ENCODE peak calls at places on chromosomes 2 and 18, in seven cellular contexts. L is RWPE2; K is germinal center; G is GM23248; A is stimulated activated CD4-positive, alpha-beta T cell treated with anti-CD3 and anti-CD28 coated beads, Interleukin-1b, Interleukin-23, amount 100 ng/mL, for 24 hours; V is breast epithelium; D is BJ. X is an unnamed sample.

GRCh38 chr2:39728941-39729351 is 50.1 kb downstream of the THUMPD2 start:
- DNase-seq in L (no peak), K (peak; percentile 50), G (peak; percentile 73), A (no peak), V (no peak), D (no peak), X (no peak)

GRCh38 chr2:181123798-181124217 is 143.4 kb downstream of the UBE2E3 start:
- DNase-seq in L (no peak), K (no peak), G (no peak), A (no peak), V (no peak), D (no peak), X (no peak)

GRCh38 chr18:23059541-23060465 is 75.5 kb upstream of the CABLES1 start:
- DNase-seq in L (no peak), K (no peak), G (peak; percentile 35), A (no peak), V (no peak), D (no peak), X (no peak)

GRCh38 chr18:27185897-27186296 is 789 bp upstream of the CHST9 start:
- DNase-seq in L (no peak), K (no peak), G (no peak), A (no peak), V (no peak), D (no peak), X (no peak)

GRCh38 chr2:46845542-46846453 is 69.8 kb downstream of the MCFD2 start:
- DNase-seq in L (no peak), K (no peak), G (peak; percentile 34), A (no peak), V (no peak), D (no peak), X (no peak)

GRCh38 chr2:45743531-45744391 is 92.3 kb downstream of the PRKCE start:
- DNase-seq in L (no peak), K (no peak), G (peak; percentile 88), A (no peak), V (no peak), D (no peak), X (no peak)

GRCh38 chr2:21422724-21423522 is 299.2 kb downstream of the TDRD15 start:
- DNase-seq in L (no peak), K (no peak), G (no peak), A (no peak), V (no peak), D (no peak), X (no peak)

GRCh38 chr2:109662889-109663288 is 48.7 kb downstream of the SOWAHC start:
- DNase-seq in L (no peak), K (no peak), G (no peak), A (no peak), V (no peak), D (no peak), X (no peak)

GRCh38 chr2:167215595-167215994 is 327.3 kb downstream of the XIRP2 start:
- DNase-seq in L (no peak), K (no peak), G (no peak), A (no peak), V (no peak), D (no peak), X (no peak)

GRCh38 chr2:18266188-18266587 is 294.3 kb downstream of the RDH14 start:
- DNase-seq in L (no peak), K (peak; percentile 5), G (no peak), A (no peak), V (no peak), D (no peak), X (no peak)

GRCh38 chr2:147364597-147364996 is 480.2 kb upstream of the ACVR2A start:
- DNase-seq in L (no peak), K (peak; percentile 4), G (no peak), A (no peak), V (no peak), D (no peak), X (peak; percentile 16)

GRCh38 chr18:70420151-70420898 is 131.5 kb downstream of the SOCS6 start:
- DNase-seq in L (no peak), K (no peak), G (peak; percentile 84), A (no peak), V (no peak), D (peak; percentile 74), X (no peak)

GRCh38 chr2:225735844-225736243 is 336.3 kb downstream of the NYAP2 start:
- DNase-seq in L (no peak), K (no peak), G (peak; percentile 87), A (no peak), V (no peak), D (peak; percentile 35), X (peak; percentile 81)

GRCh38 chr18:36592282-36592681 is 236.5 kb downstream of the TPGS2 start:
- DNase-seq in L (no peak), K (no peak), G (peak; percentile 48), A (no peak), V (no peak), D (no peak), X (no peak)

GRCh38 chr2:46917628-46918027 is 2.0 kb upstream of the MCFD2 start:
- DNase-seq in L (no peak), K (no peak), G (no peak), A (no peak), V (no peak), D (no peak), X (no peak)

GRCh38 chr2:101697794-101698418 is 399 bp downstream of the MAP4K4 start:
- DNase-seq in L (no peak), K (peak; percentile 46), G (peak; percentile 64), A (no peak), V (no peak), D (no peak), X (peak; percentile 26)

GRCh38 chr18:7691206-7691605 is 124.1 kb downstream of the PTPRM start:
- DNase-seq in L (no peak), K (no peak), G (no peak), A (no peak), V (no peak), D (no peak), X (no peak)

GRCh38 chr2:168136392-168136977 is 110.9 kb downstream of the STK39 start:
- DNase-seq in L (no peak), K (peak; percentile 17), G (peak; percentile 54), A (no peak), V (no peak), D (no peak), X (peak; percentile 55)

GRCh38 chr2:142426064-142426463 is 295.2 kb upstream of the LRP1B start:
- DNase-seq in L (no peak), K (no peak), G (no peak), A (no peak), V (no peak), D (no peak), X (no peak)